ENCODE peak calls at places on chromosomes 11 and 22, in nine cellular contexts. Z, O, S, V, A, J, E, H and M are unnamed samples.
A peak's percentile ranks its signal among the peaks of the same experiment; 100 is the strongest.

GRCh38 chr22:24161909-24162308 is 19.4 kb upstream of the SUSD2 start:
- DNase-seq in Z (no peak), O (no peak), S (no peak), V (no peak), A (no peak), J (no peak), E (no peak), H (peak; percentile 84), M (peak; percentile 48)

GRCh38 chr22:24410110-24410856 is 17.1 kb upstream of the ADORA2A start:
- DNase-seq in Z (no peak), O (peak; percentile 58), S (no peak), V (no peak), A (peak; percentile 48), J (no peak), E (peak; percentile 64), H (no peak), M (no peak)

GRCh38 chr11:29534831-29535230 is 482.0 kb downstream of the KCNA4 start:
- DNase-seq in Z (no peak), O (no peak), S (no peak), V (no peak), A (no peak), J (no peak), E (no peak), H (no peak), M (no peak)

GRCh38 chr11:120556841-120557240 is 45.3 kb downstream of the GRIK4 start:
- DNase-seq in Z (no peak), O (no peak), S (no peak), V (no peak), A (no peak), J (no peak), E (peak; percentile 83), H (no peak), M (no peak)

GRCh38 chr11:95565692-95566091 is 223.9 kb downstream of the FAM76B start:
- DNase-seq in Z (no peak), O (no peak), S (no peak), V (no peak), A (no peak), J (no peak), E (no peak), H (no peak), M (no peak)

GRCh38 chr11:86990079-86990478 is 34.9 kb upstream of the FZD4 start:
- DNase-seq in Z (no peak), O (peak; percentile 21), S (no peak), V (no peak), A (no peak), J (no peak), E (no peak), H (no peak), M (no peak)

GRCh38 chr11:122323754-122324421 is 207.9 kb upstream of the BLID start:
- DNase-seq in Z (no peak), O (no peak), S (no peak), V (no peak), A (no peak), J (no peak), E (no peak), H (no peak), M (no peak)

GRCh38 chr22:46287873-46288751 is 8.6 kb upstream of the GTSE1 start:
- DNase-seq in Z (peak; percentile 78), O (no peak), S (peak; percentile 21), V (no peak), A (peak; percentile 88), J (no peak), E (peak; percentile 60), H (no peak), M (peak; percentile 22)

GRCh38 chr22:46828323-46829139 is 66.1 kb downstream of the TBC1D22A start:
- DNase-seq in Z (no peak), O (no peak), S (no peak), V (no peak), A (no peak), J (no peak), E (no peak), H (no peak), M (no peak)

GRCh38 chr11:9748361-9748970 is 84.6 kb downstream of the SWAP70 start:
- DNase-seq in Z (peak; percentile 63), O (peak; percentile 79), S (peak; percentile 81), V (peak; percentile 70), A (peak; percentile 83), J (peak; percentile 43), E (peak; percentile 70), H (peak; percentile 77), M (peak; percentile 73)

GRCh38 chr11:59076876-59077571 is 9.1 kb upstream of the GLYATL1B start:
- DNase-seq in Z (peak; percentile 69), O (no peak), S (no peak), V (no peak), A (peak; percentile 9), J (no peak), E (no peak), H (no peak), M (no peak)

GRCh38 chr11:102252339-102252891 is 64.9 kb upstream of the BIRC3 start:
- DNase-seq in Z (no peak), O (peak; percentile 73), S (no peak), V (no peak), A (no peak), J (no peak), E (no peak), H (no peak), M (no peak)

GRCh38 chr11:32897103-32897502 is 4.5 kb downstream of the QSER1 start:
- DNase-seq in Z (no peak), O (no peak), S (no peak), V (no peak), A (no peak), J (no peak), E (no peak), H (no peak), M (no peak)

GRCh38 chr11:1665313-1665712 is 31.7 kb upstream of the KRTAP5-6 start:
- DNase-seq in Z (no peak), O (no peak), S (no peak), V (no peak), A (no peak), J (no peak), E (no peak), H (no peak), M (no peak)

GRCh38 chr11:128415539-128415938 is 171.8 kb downstream of the ETS1 start:
- DNase-seq in Z (no peak), O (peak; percentile 84), S (peak; percentile 35), V (no peak), A (no peak), J (no peak), E (no peak), H (no peak), M (no peak)

GRCh38 chr11:102850973-102851745 is 7.8 kb upstream of the MMP3 start:
- DNase-seq in Z (no peak), O (peak; percentile 86), S (no peak), V (no peak), A (no peak), J (no peak), E (no peak), H (no peak), M (no peak)

GRCh38 chr11:57357310-57357709 is 19.2 kb downstream of the P2RX3 start:
- DNase-seq in Z (no peak), O (no peak), S (no peak), V (no peak), A (no peak), J (no peak), E (no peak), H (no peak), M (no peak)

GRCh38 chr11:125166903-125167291 is 2.3 kb downstream of the PKNOX2 start:
- DNase-seq in Z (no peak), O (no peak), S (no peak), V (no peak), A (no peak), J (no peak), E (no peak), H (peak; percentile 59), M (no peak)
- H3K4me3 ChIP-seq in Z (peak overlapping the region; percentile 77), O (no peak overlapping the region), S (no peak overlapping the region), V (no peak overlapping the region), A (no peak overlapping the region), J (peak overlapping the region; percentile 70), E (no peak overlapping the region), H (peak overlapping the region; percentile 68), M (no peak overlapping the region)

DNA sequence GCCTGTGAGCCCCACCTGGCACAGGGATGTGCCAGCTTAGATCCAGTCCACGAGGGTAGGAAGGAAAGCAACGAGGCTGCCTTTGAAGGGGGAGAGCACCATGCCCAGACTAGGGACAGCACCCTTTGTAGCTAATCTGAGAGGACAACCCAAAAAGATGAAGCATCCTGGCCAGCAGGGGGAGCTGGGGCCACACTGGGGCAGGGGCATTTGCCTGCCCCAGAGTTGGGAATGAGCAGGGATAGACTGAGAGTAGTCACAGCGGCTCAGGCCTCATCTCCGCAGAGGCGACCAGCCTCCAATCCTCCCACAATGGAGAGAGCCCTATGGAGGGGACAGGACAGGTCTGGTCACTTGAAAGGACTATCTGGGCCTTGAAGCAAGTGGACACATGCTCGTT is 16.4 kb downstream of the LMO1 start:
- DNase-seq in Z (no peak), O (no peak), S (no peak), V (no peak), A (peak; percentile 35), J (no peak), E (no peak), H (no peak), M (no peak)
- TF ChIP-seq CTCF in Z (no peak), O (peak; percentile 31), S (peak; percentile 48), V (peak; percentile 72), A (peak; percentile 64), J (no peak), E (peak; percentile 53), H (no peak), M (no peak)

DNA sequence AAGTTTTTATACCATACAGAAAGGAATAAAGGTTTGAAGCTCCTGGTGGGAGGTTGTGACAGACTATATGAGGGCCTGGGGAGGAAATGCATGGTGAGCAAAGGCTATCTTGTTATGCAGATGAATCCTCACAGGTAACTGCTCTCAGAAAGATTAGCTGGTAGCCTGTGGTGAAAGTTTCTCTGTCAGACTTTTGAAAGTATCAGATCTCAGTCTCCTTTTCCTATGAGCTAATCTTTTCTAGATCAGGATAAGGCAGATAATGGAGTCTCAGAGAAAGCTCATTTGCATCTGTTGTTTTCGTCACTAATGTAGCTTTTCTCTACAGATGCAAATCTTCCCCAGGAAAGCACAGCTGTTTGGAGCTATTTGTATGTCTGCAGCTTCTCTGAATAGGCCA is 21.0 kb upstream of the OR6X1 start:
- DNase-seq in Z (no peak), O (no peak), S (no peak), V (no peak), A (no peak), J (no peak), E (no peak), H (no peak), M (no peak)
- TF ChIP-seq POLR2A in Z (no peak), O (no peak), S (no peak), V (no peak), A (no peak), J (no peak), E (no peak), H (no peak), M (no peak)

DNA sequence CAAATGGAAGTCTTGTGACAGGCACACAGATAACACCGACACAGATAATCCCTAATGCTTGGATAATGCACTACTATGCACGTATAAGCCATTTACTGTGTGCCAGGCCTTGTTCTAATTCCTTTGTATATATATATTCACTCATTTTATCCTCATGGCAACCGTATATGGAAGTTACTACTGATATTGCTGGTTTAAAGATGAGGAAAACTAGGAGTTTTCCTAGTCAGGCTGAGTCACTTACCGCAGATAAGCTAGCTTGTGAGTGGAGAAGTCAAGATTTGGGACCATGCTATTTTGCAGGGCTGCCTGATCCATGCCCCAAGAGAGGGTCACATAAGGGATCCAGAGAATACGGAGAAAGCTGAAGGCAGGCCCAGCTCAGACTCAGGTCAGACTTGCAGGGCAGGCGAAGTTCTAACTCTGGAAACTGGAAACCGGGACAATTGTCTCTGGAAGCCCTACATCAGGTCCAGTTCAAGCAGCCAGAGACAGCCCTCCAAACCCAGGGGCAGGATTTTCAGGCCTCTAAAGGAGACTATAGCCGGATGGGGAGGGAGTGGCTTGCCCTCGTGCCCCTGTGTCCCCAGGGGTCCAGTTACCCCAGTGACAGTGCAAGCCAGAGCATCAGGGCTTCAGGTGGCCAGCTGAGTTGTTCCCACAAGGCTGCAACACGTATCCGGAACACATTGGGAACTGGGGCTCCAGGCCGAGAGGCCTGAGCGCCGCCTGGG is 534.8 kb downstream of the INSC start:
- DNase-seq in Z (no peak), O (peak; percentile 39), S (no peak), V (no peak), A (no peak), J (no peak), E (no peak), H (no peak), M (no peak)
- H3K4me3 ChIP-seq in Z (no peak overlapping the region), O (no peak overlapping the region), S (no peak overlapping the region), V (no peak overlapping the region), A (no peak overlapping the region), J (peak overlapping the region; percentile 53), E (no peak overlapping the region), H (no peak overlapping the region), M (no peak overlapping the region)